ENCODE peak calls at places on chromosomes 5 and 9, in seven cellular contexts. I is HT1080; A is aorta; H is activated CD8-positive, alpha-beta T cell treated with anti-CD3 and anti-CD28 coated beads for 36 hours; Q is cardiac muscle cell; Z is activated T-helper 1 cell treated with Interleukin-2 at 50 U/mL for 16 hours; U is mammary epithelial cell. J is an unnamed sample.

GRCh38 chr5:24401767-24402166 is 243.0 kb downstream of the CDH10 start:
- DNase-seq in A (no peak), H (no peak), Z (no peak), Q (no peak), I (peak), U (peak), J (peak)

GRCh38 chr9:3080951-3081350 is 237.1 kb upstream of the PUM3 start:
- DNase-seq in A (no peak), Q (no peak), U (no peak), Z (no peak), I (peak), H (no peak), J (no peak)

GRCh38 chr9:82763631-82764030 is 299.3 kb downstream of the RASEF start:
- DNase-seq in I (no peak), Q (no peak), U (no peak), A (no peak), Z (no peak), H (no peak), J (no peak)

GRCh38 chr9:7791364-7791763 is 8.2 kb downstream of the DMAC1 start:
- DNase-seq in I (no peak), U (no peak), H (no peak), Z (no peak), A (no peak), Q (no peak), J (no peak)

GRCh38 chr5:10577371-10578291 is 13.8 kb downstream of the ANKRD33B start:
- DNase-seq in Z (no peak), A (no peak), I (no peak), H (no peak), U (no peak), Q (peak), J (no peak)

GRCh38 chr5:53871050-53871449 is 310.6 kb downstream of the NDUFS4 start:
- DNase-seq in U (peak), I (peak), H (no peak), A (no peak), Q (no peak), Z (no peak), J (no peak)

GRCh38 chr5:73540192-73540591 is 25.2 kb downstream of the ANKRA2 start:
- DNase-seq in H (no peak), I (peak), Z (no peak), Q (no peak), A (no peak), U (peak), J (no peak)

GRCh38 chr5:77066823-77067442 is 20.2 kb downstream of the ZBED3 start:
- DNase-seq in Z (no peak), I (peak), Q (no peak), H (no peak), A (no peak), U (peak), J (no peak)

GRCh38 chr5:17218353-17219005 is 1.0 kb downstream of the BASP1 start:
- DNase-seq in I (no peak), A (peak), U (peak), Q (peak), H (no peak), Z (no peak), J (no peak)

GRCh38 chr9:94931725-94932124 is 205.2 kb downstream of the AOPEP start:
- DNase-seq in U (no peak), H (no peak), Q (peak), Z (no peak), I (no peak), A (no peak), J (no peak)

GRCh38 chr5:174760721-174761120 is 36.3 kb downstream of the MSX2 start:
- DNase-seq in I (no peak), Z (no peak), Q (no peak), H (no peak), U (no peak), A (no peak), J (no peak)

GRCh38 chr9:16236326-16236725 is 634.1 kb downstream of the BNC2 start:
- DNase-seq in U (no peak), Q (no peak), Z (no peak), A (no peak), I (no peak), H (no peak), J (no peak)

GRCh38 chr5:134003064-134003956 is 1.5 kb downstream of the VDAC1 start:
- DNase-seq in U (no peak), A (no peak), I (peak), Z (no peak), Q (no peak), H (peak), J (no peak)

GRCh38 chr5:9337908-9338307 is 208.0 kb downstream of the SEMA5A start:
- DNase-seq in I (peak), A (no peak), Q (no peak), U (peak), H (no peak), Z (no peak), J (no peak)

GRCh38 chr5:130168211-130168610 is 263.9 kb downstream of the CHSY3 start:
- DNase-seq in I (peak), A (no peak), Q (no peak), H (no peak), U (no peak), Z (no peak), J (no peak)

GRCh38 chr5:119301210-119301609 is 54.6 kb upstream of the TNFAIP8 start:
- DNase-seq in A (no peak), H (no peak), Z (no peak), Q (no peak), I (no peak), U (no peak), J (no peak)

GRCh38 chr9:96020822-96021615 is 145.5 kb downstream of the ERCC6L2 start:
- DNase-seq in Z (no peak), I (no peak), A (peak), U (peak), Q (peak), H (peak), J (peak)

GRCh38 chr9:96875460-96876142 is 21.3 kb upstream of the ZNF782 start:
- DNase-seq in I (peak), H (peak), Z (no peak), U (peak), A (no peak), Q (peak), J (peak)

GRCh38 chr9:115400801-115401200 is 282.8 kb upstream of the TNC start:
- DNase-seq in Q (no peak), Z (no peak), A (no peak), H (no peak), I (peak), U (no peak), J (no peak)

GRCh38 chr5:149210968-149211495 is 60.6 kb upstream of the AFAP1L1 start:
- DNase-seq in Z (no peak), Q (no peak), I (peak), A (no peak), U (no peak), H (peak), J (no peak)

GRCh38 chr5:163460562-163461176 is at the start of gene HMMR:
- DNase-seq in U (no peak), Q (peak), Z (no peak), A (no peak), I (no peak), H (no peak), J (peak)